ENCODE peak calls at places on chromosomes 13 and 19, in seven cellular contexts. L is endothelial cell; B is lower leg skin; X is HFFc6; J is WTC11; Z is CD8-positive, alpha-beta T cell; Y is BJ. U is an unnamed sample.

GRCh38 chr19:27770095-27770494 is 1442.9 kb downstream of the UQCRFS1 start:
- DNase-seq in J (no peak), B (peak; percentile 31), X (no peak), Z (no peak), L (no peak), Y (no peak), U (no peak)

GRCh38 chr13:50887153-50887552 is 22.4 kb upstream of the RNASEH2B start:
- DNase-seq in Z (no peak), X (no peak), B (no peak), J (no peak), Y (no peak), L (no peak), U (no peak)

GRCh38 chr19:18594096-18594823 is 5.7 kb downstream of the REX1BD start:
- DNase-seq in X (peak; percentile 47), B (peak; percentile 95), Z (peak; percentile 66), J (peak; percentile 82), L (peak; percentile 85), Y (no peak), U (no peak)

GRCh38 chr13:112473818-112474217 is 97.7 kb downstream of the SPACA7 start:
- DNase-seq in Y (no peak), L (no peak), J (no peak), B (no peak), Z (no peak), X (no peak), U (no peak)

GRCh38 chr19:3047307-3048189 is 14.7 kb downstream of the TLE5 start:
- DNase-seq in J (peak; percentile 82), Z (peak; percentile 44), X (peak; percentile 64), Y (no peak), B (peak; percentile 97), L (peak; percentile 47), U (no peak)

GRCh38 chr19:19064811-19065745 is 1.3 kb downstream of the SLC25A42 start:
- DNase-seq in Z (no peak), X (no peak), Y (no peak), L (no peak), J (peak; percentile 35), B (no peak), U (no peak)

GRCh38 chr19:7928741-7929701 is 3.1 kb upstream of the CTXN1 start:
- DNase-seq in X (peak; percentile 89), Z (peak; percentile 53), B (no peak), Y (peak; percentile 80), L (peak; percentile 79), J (peak; percentile 84), U (peak; percentile 84)

GRCh38 chr13:44389856-44390255 is 16.2 kb downstream of the SERP2 start:
- DNase-seq in L (no peak), B (peak; percentile 1), Z (no peak), Y (no peak), J (no peak), X (no peak), U (no peak)

GRCh38 chr13:110841846-110842245 is 73.0 kb downstream of the ANKRD10 start:
- DNase-seq in B (no peak), X (peak; percentile 28), L (no peak), J (no peak), Z (no peak), Y (no peak), U (no peak)

GRCh38 chr13:22789027-22789593 is 391.7 kb upstream of the SGCG start:
- DNase-seq in B (no peak), Y (no peak), J (no peak), Z (no peak), L (no peak), X (no peak), U (no peak)

GRCh38 chr13:40895715-40896184 is 106.3 kb downstream of the SLC25A15 start:
- DNase-seq in B (no peak), J (no peak), Y (no peak), Z (no peak), X (no peak), L (no peak), U (no peak)

GRCh38 chr13:87123987-87124784 is 547.0 kb upstream of the SLITRK5 start:
- DNase-seq in Z (no peak), L (no peak), B (no peak), J (peak; percentile 16), Y (peak; percentile 89), X (peak; percentile 4), U (no peak)

GRCh38 chr13:111422352-111422751 is 101.9 kb downstream of the TEX29 start:
- DNase-seq in Z (no peak), Y (no peak), X (no peak), L (no peak), B (no peak), J (no peak), U (no peak)

GRCh38 chr13:91809161-91809560 is 410.7 kb downstream of the GPC5 start:
- DNase-seq in B (no peak), X (no peak), Y (no peak), L (no peak), J (no peak), Z (no peak), U (no peak)

GRCh38 chr19:35704218-35704617 is at the start of gene ZBTB32:
- DNase-seq in Z (no peak), Y (no peak), J (peak; percentile 83), X (peak; percentile 26), B (no peak), L (peak; percentile 37), U (no peak)

GRCh38 chr13:43676320-43676719 is 110.5 kb downstream of the ENOX1 start:
- DNase-seq in X (no peak), Z (no peak), B (no peak), Y (no peak), J (no peak), L (no peak), U (no peak)

DNA sequence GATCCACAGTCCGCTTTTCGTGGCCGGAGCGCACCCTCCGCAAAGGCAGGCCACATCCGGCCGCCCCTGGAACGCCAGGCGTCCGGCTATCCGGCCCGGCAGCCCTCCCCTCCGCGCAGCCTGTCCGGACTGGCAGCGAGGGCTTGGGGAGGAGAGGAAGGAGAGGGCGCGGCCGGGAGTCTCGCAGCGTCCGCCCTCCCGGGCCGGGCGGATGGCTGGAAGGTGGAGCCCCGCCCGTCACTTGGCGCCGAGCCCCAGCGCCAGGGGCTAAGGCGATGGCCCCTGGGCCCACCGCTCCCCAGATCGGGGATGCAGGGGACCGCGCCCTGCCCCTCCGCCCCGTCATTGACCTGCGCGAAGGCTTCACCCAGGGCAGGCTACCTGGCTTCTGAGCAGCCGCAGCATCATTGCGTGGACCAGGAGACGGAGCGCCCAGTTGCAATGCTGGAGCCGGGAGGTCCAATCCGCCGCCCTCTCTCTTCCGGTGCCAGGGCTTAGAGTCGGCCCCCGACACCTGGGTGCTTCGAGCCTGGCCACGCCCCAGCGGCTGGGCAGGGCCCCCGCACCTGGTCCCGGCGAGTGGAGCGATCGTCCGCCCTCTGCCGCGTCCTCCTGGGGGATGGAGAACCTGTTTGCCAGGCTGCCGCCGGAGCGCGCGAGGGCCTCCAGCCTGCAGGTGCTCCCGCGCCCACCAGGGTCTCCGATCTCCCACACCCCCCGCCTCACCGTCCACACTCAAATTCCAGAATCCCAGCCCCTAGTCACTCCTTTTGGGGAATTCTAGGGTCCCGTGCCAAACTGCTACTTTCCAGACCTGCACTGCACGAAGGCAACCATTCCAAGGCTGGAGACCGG is at the start of gene FUT1:
- DNase-seq in J (peak; percentile 96), Y (no peak), L (peak; percentile 69), Z (peak; percentile 14), B (peak; percentile 91), X (no peak), U (no peak)
- TF ChIP-seq CTCF in J (no peak), Y (no peak), L (no peak), Z (peak; percentile 19), B (no peak), X (no peak), U (no peak)

DNA sequence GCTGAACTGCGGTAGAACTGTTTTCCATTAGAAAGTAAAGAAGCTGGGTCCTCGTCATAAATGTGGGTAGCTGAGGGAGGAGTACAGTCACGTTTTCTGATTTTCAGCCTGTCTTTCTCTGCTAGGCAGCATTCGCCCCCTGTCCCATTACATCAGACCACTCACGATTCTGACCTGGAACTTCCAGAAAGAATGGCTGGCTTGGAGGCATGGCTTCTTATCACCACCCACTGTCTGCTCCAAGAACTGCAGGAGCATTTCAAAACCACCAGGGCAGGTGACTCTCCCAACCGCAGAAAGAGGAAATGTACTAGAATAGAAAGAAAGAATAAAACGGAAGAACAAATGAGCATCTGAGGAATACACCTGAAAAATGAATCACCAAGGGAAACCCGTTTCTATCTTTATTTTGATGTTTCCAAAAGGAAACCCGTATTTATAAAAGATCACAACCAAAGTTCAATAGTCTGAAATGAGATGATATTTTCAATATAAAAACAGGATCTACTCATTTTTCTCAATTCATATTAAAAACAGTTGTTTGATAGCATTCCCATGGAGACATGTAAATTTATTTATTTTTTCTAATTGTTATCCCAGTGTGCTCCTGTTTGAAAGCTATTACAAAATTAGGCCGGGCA is 22.1 kb upstream of the POMP start:
- DNase-seq in Y (no peak), B (no peak), Z (peak; percentile 16), J (peak; percentile 68), X (peak; percentile 75), L (peak; percentile 69), U (no peak)
- TF ChIP-seq CTCF in Y (peak; percentile 94), B (no peak), Z (peak; percentile 62), J (peak; percentile 63), X (peak; percentile 89), L (peak; percentile 70), U (peak; percentile 95)

GRCh38 chr19:32483574-32483973 is 78.0 kb downstream of the DPY19L3 start:
- DNase-seq in B (no peak), L (no peak), X (no peak), Z (no peak), Y (no peak), J (no peak), U (no peak)
- TF ChIP-seq CTCF in B (no peak), L (no peak), X (no peak), Z (no peak), Y (no peak), J (no peak), U (no peak)

GRCh38 chr19:17482877-17483604 is 12.7 kb downstream of the SLC27A1 start:
- DNase-seq in X (no peak), Z (no peak), B (no peak), Y (no peak), L (no peak), J (no peak), U (no peak)

GRCh38 chr19:17481986-17482385 is 11.7 kb downstream of the SLC27A1 start:
- DNase-seq in Z (no peak), B (no peak), L (no peak), X (no peak), Y (no peak), J (no peak), U (no peak)

GRCh38 chr19:17475541-17476115 is 5.3 kb downstream of the SLC27A1 start:
- DNase-seq in J (no peak), X (peak; percentile 24), Y (no peak), B (no peak), L (no peak), Z (no peak), U (no peak)

GRCh38 chr19:17483605-17484002 is 13.3 kb downstream of the SLC27A1 start:
- DNase-seq in B (no peak), X (no peak), Y (no peak), J (no peak), Z (no peak), L (no peak), U (no peak)

DNA sequence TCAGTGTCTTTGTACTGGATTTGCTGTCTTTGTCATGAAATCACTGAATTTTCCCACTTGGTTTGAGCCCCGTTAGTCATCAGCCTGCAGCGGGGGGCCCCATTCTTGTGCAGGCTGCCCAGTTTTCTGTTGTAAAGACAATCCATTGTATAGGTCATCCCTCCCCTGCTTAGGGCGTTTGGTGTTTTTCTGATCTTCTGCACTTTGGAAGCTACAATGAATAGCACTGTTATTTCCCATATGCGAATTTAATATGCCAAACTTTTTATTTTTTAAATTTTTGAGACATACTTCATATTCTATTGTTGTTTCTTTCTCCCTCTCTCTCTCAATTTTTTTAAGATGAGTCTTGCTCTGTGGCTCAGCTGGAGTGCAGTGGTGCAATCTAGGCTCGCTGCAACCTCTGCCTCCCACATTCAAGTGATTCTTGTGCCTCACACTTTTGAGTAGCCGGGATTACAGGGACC is 9.0 kb downstream of the SLC27A1 start:
- DNase-seq in X (peak; percentile 77), Y (no peak), L (no peak), J (no peak), B (no peak), Z (no peak), U (no peak)
- TF ChIP-seq CTCF in X (no peak), Y (no peak), L (no peak), J (no peak), B (no peak), Z (no peak), U (no peak)